ENCODE peak calls at places on chromosomes 6 and 20, in six cellular contexts. F is mesenchymal stem cell, X is H9, O is neuronal stem cell, J is H1, P is trophoblast cell. H is an unnamed sample.
A peak's percentile ranks its signal among the peaks of the same experiment; 100 is the strongest.

GRCh38 chr20:667351-668034 is 8.1 kb downstream of the SCRT2 start:
- DNase-seq in F (peak; percentile 43), X (peak; percentile 77), O (no peak), J (no peak), P (peak; percentile 27), H (peak; percentile 34)

GRCh38 chr6:1382883-1383728 is 6.3 kb upstream of the FOXF2 start:
- DNase-seq in F (no peak), X (peak; percentile 78), O (peak; percentile 12), J (no peak), P (no peak), H (no peak)

GRCh38 chr6:42378125-42378524 is 73.6 kb downstream of the TRERF1 start:
- DNase-seq in F (no peak), X (no peak), O (no peak), J (no peak), P (no peak), H (no peak)

GRCh38 chr6:146915671-146916127 is 288.5 kb upstream of the STXBP5 start:
- DNase-seq in F (peak; percentile 49), X (no peak), O (no peak), J (no peak), P (no peak), H (peak; percentile 72)

GRCh38 chr6:142009647-142010046 is 123.1 kb upstream of the GJE1 start:
- DNase-seq in F (peak; percentile 49), X (no peak), O (no peak), J (no peak), P (peak; percentile 14), H (peak; percentile 72)

GRCh38 chr20:46994341-46994740 is 99.7 kb downstream of the EYA2 start:
- DNase-seq in F (no peak), X (no peak), O (no peak), J (no peak), P (no peak), H (no peak)

GRCh38 chr6:105592329-105592728 is 189.4 kb upstream of the PREP start:
- DNase-seq in F (peak; percentile 79), X (no peak), O (no peak), J (no peak), P (no peak), H (peak; percentile 96)

GRCh38 chr6:125301435-125302391 is at the start of gene HDDC2:
- DNase-seq in F (peak; percentile 83), X (peak; percentile 67), O (peak; percentile 72), J (no peak), P (peak; percentile 67), H (peak; percentile 73)

GRCh38 chr6:51292659-51293058 is 474.0 kb downstream of the TFAP2B start:
- DNase-seq in F (no peak), X (no peak), O (no peak), J (no peak), P (no peak), H (no peak)

GRCh38 chr6:163529605-163530004 is 115.1 kb downstream of the QKI start:
- DNase-seq in F (peak; percentile 82), X (no peak), O (no peak), J (no peak), P (no peak), H (peak; percentile 92)

GRCh38 chr6:134647861-134648260 is 302.0 kb downstream of the ALDH8A1 start:
- DNase-seq in F (no peak), X (no peak), O (no peak), J (no peak), P (no peak), H (peak; percentile 69)

GRCh38 chr6:15457903-15458530 is 204.8 kb downstream of the DTNBP1 start:
- DNase-seq in F (no peak), X (no peak), O (no peak), J (no peak), P (no peak), H (no peak)

GRCh38 chr20:37270586-37271420 is 9.2 kb upstream of the GHRH start:
- DNase-seq in F (peak; percentile 19), X (no peak), O (no peak), J (no peak), P (peak; percentile 38), H (peak; percentile 50)

GRCh38 chr6:20811112-20811746 is 277.0 kb downstream of the CDKAL1 start:
- DNase-seq in F (peak; percentile 98), X (peak; percentile 61), O (peak; percentile 55), J (peak; percentile 80), P (peak; percentile 88), H (peak; percentile 99)

GRCh38 chr20:38645318-38645717 is 43.7 kb downstream of the ARHGAP40 start:
- DNase-seq in F (no peak), X (no peak), O (no peak), J (no peak), P (no peak), H (no peak)

GRCh38 chr6:150874184-150874583 is 8.7 kb downstream of the MTHFD1L start:
- DNase-seq in F (no peak), X (no peak), O (no peak), J (no peak), P (no peak), H (no peak)

GRCh38 chr6:149031545-149032317 is 284.9 kb downstream of the UST start:
- DNase-seq in F (peak; percentile 71), X (no peak), O (no peak), J (no peak), P (peak; percentile 69), H (peak; percentile 85)

GRCh38 chr6:71080793-71081192 is 123.9 kb upstream of the B3GAT2 start:
- DNase-seq in F (peak; percentile 19), X (no peak), O (no peak), J (no peak), P (no peak), H (peak; percentile 63)

GRCh38 chr6:52183131-52183530 is 3.0 kb upstream of the IL17A start:
- DNase-seq in F (no peak), X (no peak), O (no peak), J (no peak), P (no peak), H (no peak)

GRCh38 chr20:13147071-13147961 is 73.8 kb upstream of the ISM1 start:
- DNase-seq in F (no peak), X (no peak), O (no peak), J (no peak), P (no peak), H (no peak)

GRCh38 chr6:130183271-130184222 is 39.2 kb downstream of the SAMD3 start:
- DNase-seq in F (no peak), X (no peak), O (no peak), J (no peak), P (no peak), H (no peak)

GRCh38 chr6:155943635-155944034 is 488.0 kb upstream of the NOX3 start:
- DNase-seq in F (peak; percentile 65), X (no peak), O (no peak), J (no peak), P (no peak), H (peak; percentile 72)

GRCh38 chr6:43452896-43453295 is 2.5 kb downstream of the DLK2 start:
- DNase-seq in F (no peak), X (no peak), O (no peak), J (no peak), P (no peak), H (no peak)
- H3K14ac ChIP-seq in F (no peak overlapping the region), X (no peak overlapping the region), O (no peak overlapping the region), J (no peak overlapping the region), P (no peak overlapping the region), H (no peak overlapping the region)

DNA sequence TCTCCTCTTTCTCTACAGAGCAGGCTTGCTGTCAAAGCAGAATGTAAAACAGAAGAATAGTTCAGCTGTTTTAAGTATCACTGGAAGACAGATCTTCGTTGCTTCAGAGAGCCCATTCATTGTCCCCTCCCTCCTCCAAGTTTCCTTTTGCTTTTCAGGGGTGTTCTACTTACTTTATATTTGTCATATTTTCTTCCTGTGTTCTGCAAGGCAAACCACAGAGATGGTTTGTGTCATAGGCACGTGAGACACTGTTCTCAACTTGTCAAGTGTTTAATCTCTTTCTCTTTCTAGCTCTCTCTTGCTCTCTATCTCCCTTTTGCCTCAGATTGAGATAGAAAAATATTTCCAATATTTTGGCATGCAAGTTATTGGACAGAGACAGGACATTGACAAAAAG is 228.9 kb upstream of the DEFB112 start:
- DNase-seq in F (peak; percentile 7), X (no peak), O (no peak), J (no peak), P (no peak), H (no peak)
- H3K14ac ChIP-seq in F (no peak overlapping the region), X (no peak overlapping the region), O (no peak overlapping the region), J (no peak overlapping the region), P (no peak overlapping the region), H (no peak overlapping the region)

GRCh38 chr6:161544801-161545490 is 271.1 kb upstream of the AGPAT4 start:
- DNase-seq in F (no peak), X (no peak), O (no peak), J (no peak), P (no peak), H (no peak)
- H3K14ac ChIP-seq in F (no peak overlapping the region), X (no peak overlapping the region), O (no peak overlapping the region), J (no peak overlapping the region), P (no peak overlapping the region), H (no peak overlapping the region)

GRCh38 chr6:112330071-112330876 is 16.9 kb upstream of the RFPL4B start:
- DNase-seq in F (peak; percentile 15), X (no peak), O (no peak), J (no peak), P (no peak), H (peak; percentile 38)

GRCh38 chr6:112335736-112336135 is 11.4 kb upstream of the RFPL4B start:
- DNase-seq in F (no peak), X (no peak), O (no peak), J (no peak), P (no peak), H (no peak)

GRCh38 chr6:112331306-112331705 is 15.8 kb upstream of the RFPL4B start:
- DNase-seq in F (no peak), X (no peak), O (no peak), J (no peak), P (no peak), H (no peak)

GRCh38 chr6:112330877-112331260 is 16.3 kb upstream of the RFPL4B start:
- DNase-seq in F (no peak), X (no peak), O (no peak), J (no peak), P (no peak), H (no peak)

GRCh38 chr6:112332274-112332673 is 14.9 kb upstream of the RFPL4B start:
- DNase-seq in F (peak; percentile 82), X (no peak), O (no peak), J (no peak), P (peak; percentile 80), H (peak; percentile 82)
- H3K14ac ChIP-seq in F (no peak overlapping the region), X (no peak overlapping the region), O (no peak overlapping the region), J (no peak overlapping the region), P (no peak overlapping the region), H (no peak overlapping the region)

GRCh38 chr20:32319100-32319499 is 39.0 kb upstream of the ASXL1 start:
- DNase-seq in F (no peak), X (no peak), O (no peak), J (no peak), P (no peak), H (no peak)

GRCh38 chr20:32314768-32315167 is 37.3 kb downstream of the KIF3B start:
- DNase-seq in F (no peak), X (no peak), O (no peak), J (no peak), P (no peak), H (no peak)

GRCh38 chr20:32315885-32316284 is 38.4 kb downstream of the KIF3B start:
- DNase-seq in F (no peak), X (no peak), O (no peak), J (no peak), P (no peak), H (no peak)

GRCh38 chr20:32315399-32315798 is 37.9 kb downstream of the KIF3B start:
- DNase-seq in F (no peak), X (no peak), O (no peak), J (no peak), P (no peak), H (no peak)

GRCh38 chr20:32316667-32317066 is 39.2 kb downstream of the KIF3B start:
- DNase-seq in F (no peak), X (no peak), O (no peak), J (no peak), P (no peak), H (peak; percentile 44)
- H3K14ac ChIP-seq in F (no peak overlapping the region), X (no peak overlapping the region), O (no peak overlapping the region), J (no peak overlapping the region), P (no peak overlapping the region), H (no peak overlapping the region)